ENCODE peak calls at places on chromosomes 1 and 21, in ten cellular contexts. One of them, this sample, is unnamed.

GRCh38 chr1:30759718-30760281 is 2.2 kb upstream of the LAPTM5 start:
- DNase-seq in neuronal stem cell: no peak
- DNase-seq in AG10803: no peak
- DNase-seq in GM23248: no peak
- DNase-seq in CD4-positive, CD25-positive, alpha-beta regulatory T cell: peak
- DNase-seq in fibroblast of the aortic adventitia: no peak
- DNase-seq in tibial artery: no peak
- DNase-seq in lower lobe of right lung: no peak
- DNase-seq in transverse colon: peak
- DNase-seq in mesenchymal stem cell: no peak
- DNase-seq in this sample: no peak

GRCh38 chr1:44417351-44418021 is 12.4 kb downstream of the RNF220 start:
- DNase-seq in lower lobe of right lung: peak
- DNase-seq in mesenchymal stem cell: peak
- DNase-seq in neuronal stem cell: peak
- DNase-seq in CD4-positive, CD25-positive, alpha-beta regulatory T cell: no peak
- DNase-seq in AG10803: peak
- DNase-seq in tibial artery: peak
- DNase-seq in fibroblast of the aortic adventitia: peak
- DNase-seq in transverse colon: no peak
- DNase-seq in GM23248: peak
- DNase-seq in this sample: no peak

GRCh38 chr1:187928288-187928687 is 1099.5 kb downstream of the PLA2G4A start:
- DNase-seq in mesenchymal stem cell: peak
- DNase-seq in tibial artery: no peak
- DNase-seq in CD4-positive, CD25-positive, alpha-beta regulatory T cell: no peak
- DNase-seq in transverse colon: no peak
- DNase-seq in fibroblast of the aortic adventitia: peak
- DNase-seq in GM23248: peak
- DNase-seq in neuronal stem cell: peak
- DNase-seq in lower lobe of right lung: no peak
- DNase-seq in AG10803: no peak
- DNase-seq in this sample: no peak

GRCh38 chr1:168391759-168392681 is 111.3 kb downstream of the TBX19 start:
- DNase-seq in neuronal stem cell: no peak
- DNase-seq in lower lobe of right lung: no peak
- DNase-seq in CD4-positive, CD25-positive, alpha-beta regulatory T cell: no peak
- DNase-seq in GM23248: no peak
- DNase-seq in transverse colon: peak
- DNase-seq in AG10803: no peak
- DNase-seq in mesenchymal stem cell: no peak
- DNase-seq in tibial artery: no peak
- DNase-seq in fibroblast of the aortic adventitia: no peak
- DNase-seq in this sample: no peak

GRCh38 chr21:25809013-25809412 is 74.2 kb downstream of the GABPA start:
- DNase-seq in lower lobe of right lung: no peak
- DNase-seq in transverse colon: no peak
- DNase-seq in mesenchymal stem cell: no peak
- DNase-seq in AG10803: no peak
- DNase-seq in GM23248: peak
- DNase-seq in neuronal stem cell: no peak
- DNase-seq in fibroblast of the aortic adventitia: peak
- DNase-seq in CD4-positive, CD25-positive, alpha-beta regulatory T cell: no peak
- DNase-seq in tibial artery: no peak
- DNase-seq in this sample: no peak

GRCh38 chr21:32467291-32467690 is 54.8 kb downstream of the EVA1C start:
- DNase-seq in transverse colon: no peak
- DNase-seq in AG10803: no peak
- DNase-seq in tibial artery: no peak
- DNase-seq in CD4-positive, CD25-positive, alpha-beta regulatory T cell: no peak
- DNase-seq in lower lobe of right lung: no peak
- DNase-seq in neuronal stem cell: no peak
- DNase-seq in GM23248: no peak
- DNase-seq in fibroblast of the aortic adventitia: no peak
- DNase-seq in mesenchymal stem cell: no peak
- DNase-seq in this sample: no peak

GRCh38 chr1:2179283-2180013 is 15.1 kb downstream of the FAAP20 start:
- DNase-seq in fibroblast of the aortic adventitia: no peak
- DNase-seq in mesenchymal stem cell: peak
- DNase-seq in transverse colon: no peak
- DNase-seq in CD4-positive, CD25-positive, alpha-beta regulatory T cell: no peak
- DNase-seq in GM23248: peak
- DNase-seq in neuronal stem cell: no peak
- DNase-seq in lower lobe of right lung: no peak
- DNase-seq in AG10803: no peak
- DNase-seq in tibial artery: no peak
- DNase-seq in this sample: no peak

GRCh38 chr1:227892930-227893695 is 54.6 kb downstream of the WNT9A start:
- DNase-seq in lower lobe of right lung: peak
- DNase-seq in CD4-positive, CD25-positive, alpha-beta regulatory T cell: no peak
- DNase-seq in transverse colon: no peak
- DNase-seq in tibial artery: peak
- DNase-seq in neuronal stem cell: no peak
- DNase-seq in fibroblast of the aortic adventitia: no peak
- DNase-seq in GM23248: no peak
- DNase-seq in AG10803: no peak
- DNase-seq in mesenchymal stem cell: no peak
- DNase-seq in this sample: no peak

GRCh38 chr1:156527584-156527983 is 27.0 kb upstream of the MEF2D start:
- DNase-seq in AG10803: no peak
- DNase-seq in tibial artery: no peak
- DNase-seq in transverse colon: no peak
- DNase-seq in CD4-positive, CD25-positive, alpha-beta regulatory T cell: no peak
- DNase-seq in fibroblast of the aortic adventitia: no peak
- DNase-seq in GM23248: no peak
- DNase-seq in mesenchymal stem cell: no peak
- DNase-seq in neuronal stem cell: no peak
- DNase-seq in lower lobe of right lung: no peak
- DNase-seq in this sample: no peak

GRCh38 chr21:16304189-16304588 is 574.4 kb downstream of the USP25 start:
- DNase-seq in CD4-positive, CD25-positive, alpha-beta regulatory T cell: no peak
- DNase-seq in mesenchymal stem cell: no peak
- DNase-seq in AG10803: no peak
- DNase-seq in fibroblast of the aortic adventitia: no peak
- DNase-seq in GM23248: no peak
- DNase-seq in lower lobe of right lung: no peak
- DNase-seq in tibial artery: no peak
- DNase-seq in neuronal stem cell: no peak
- DNase-seq in transverse colon: no peak
- DNase-seq in this sample: no peak

GRCh38 chr1:925532-926421 is 2.1 kb downstream of the SAMD11 start:
- DNase-seq in fibroblast of the aortic adventitia: peak
- DNase-seq in tibial artery: peak
- DNase-seq in GM23248: peak
- DNase-seq in AG10803: peak
- DNase-seq in CD4-positive, CD25-positive, alpha-beta regulatory T cell: no peak
- DNase-seq in transverse colon: no peak
- DNase-seq in mesenchymal stem cell: no peak
- DNase-seq in neuronal stem cell: no peak
- DNase-seq in lower lobe of right lung: no peak
- DNase-seq in this sample: peak

GRCh38 chr1:30670195-30671060 is 53.0 kb downstream of the MATN1 start:
- DNase-seq in transverse colon: no peak
- DNase-seq in neuronal stem cell: no peak
- DNase-seq in GM23248: peak
- DNase-seq in fibroblast of the aortic adventitia: peak
- DNase-seq in CD4-positive, CD25-positive, alpha-beta regulatory T cell: no peak
- DNase-seq in AG10803: peak
- DNase-seq in lower lobe of right lung: no peak
- DNase-seq in tibial artery: no peak
- DNase-seq in mesenchymal stem cell: no peak
- DNase-seq in this sample: no peak

GRCh38 chr1:156663178-156663577 is 14.0 kb downstream of the NES start:
- DNase-seq in GM23248: peak
- DNase-seq in transverse colon: no peak
- DNase-seq in tibial artery: peak
- DNase-seq in mesenchymal stem cell: peak
- DNase-seq in lower lobe of right lung: no peak
- DNase-seq in AG10803: no peak
- DNase-seq in neuronal stem cell: no peak
- DNase-seq in fibroblast of the aortic adventitia: peak
- DNase-seq in CD4-positive, CD25-positive, alpha-beta regulatory T cell: no peak
- DNase-seq in this sample: peak

GRCh38 chr21:44291078-44291935 is 5.6 kb downstream of the AIRE start:
- DNase-seq in GM23248: no peak
- DNase-seq in tibial artery: no peak
- DNase-seq in AG10803: no peak
- DNase-seq in mesenchymal stem cell: no peak
- DNase-seq in fibroblast of the aortic adventitia: no peak
- DNase-seq in CD4-positive, CD25-positive, alpha-beta regulatory T cell: no peak
- DNase-seq in lower lobe of right lung: no peak
- DNase-seq in neuronal stem cell: no peak
- DNase-seq in transverse colon: no peak
- DNase-seq in this sample: no peak

GRCh38 chr1:109112056-109112651 is 1.8 kb upstream of the ELAPOR1 start:
- DNase-seq in neuronal stem cell: no peak
- DNase-seq in CD4-positive, CD25-positive, alpha-beta regulatory T cell: peak
- DNase-seq in AG10803: peak
- DNase-seq in fibroblast of the aortic adventitia: peak
- DNase-seq in tibial artery: no peak
- DNase-seq in transverse colon: no peak
- DNase-seq in GM23248: peak
- DNase-seq in mesenchymal stem cell: peak
- DNase-seq in lower lobe of right lung: no peak
- DNase-seq in this sample: no peak

DNA sequence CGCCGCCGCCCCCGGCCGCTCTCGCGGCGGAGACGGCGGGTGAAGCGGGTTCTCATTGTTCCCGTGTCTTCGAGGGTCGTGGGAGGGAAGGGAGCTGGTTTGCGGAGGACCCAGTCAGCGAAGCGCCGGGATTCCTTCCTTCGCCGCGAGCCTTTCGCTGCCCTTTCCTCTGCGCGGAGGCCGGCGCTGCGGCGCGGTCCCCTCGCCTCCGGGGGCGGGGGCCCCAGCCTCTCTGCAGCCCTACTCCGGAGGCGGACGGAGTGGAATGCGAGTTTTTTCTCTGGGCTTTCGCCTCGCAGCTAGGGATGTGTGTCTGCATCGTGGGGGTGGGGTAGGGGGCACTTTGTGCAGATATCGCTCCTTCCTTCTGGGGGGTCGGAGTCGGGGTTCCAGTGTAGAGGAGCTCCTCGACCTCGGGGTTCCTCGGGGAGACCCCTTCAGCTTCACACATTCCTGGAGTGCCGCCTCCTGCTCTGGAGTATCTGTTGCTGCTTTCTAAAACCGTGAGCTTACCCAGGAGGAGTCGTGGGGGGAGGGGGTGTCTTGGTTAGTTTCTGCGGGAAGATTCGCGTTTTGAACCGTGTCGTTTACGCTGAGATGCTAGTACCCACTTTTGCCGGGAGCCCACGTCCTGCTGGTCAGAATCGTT is 559 bp downstream of the RNF2 start:
- DNase-seq in GM23248: peak
- DNase-seq in lower lobe of right lung: no peak
- DNase-seq in tibial artery: peak
- DNase-seq in transverse colon: peak
- DNase-seq in CD4-positive, CD25-positive, alpha-beta regulatory T cell: peak
- DNase-seq in mesenchymal stem cell: peak
- DNase-seq in neuronal stem cell: peak
- DNase-seq in AG10803: peak
- DNase-seq in fibroblast of the aortic adventitia: peak
- DNase-seq in this sample: peak
- H3K4me3 ChIP-seq in GM23248: peak
- H3K4me3 ChIP-seq in lower lobe of right lung: peak
- H3K4me3 ChIP-seq in tibial artery: peak
- H3K4me3 ChIP-seq in transverse colon: peak
- H3K4me3 ChIP-seq in CD4-positive, CD25-positive, alpha-beta regulatory T cell: peak
- H3K4me3 ChIP-seq in mesenchymal stem cell: peak
- H3K4me3 ChIP-seq in neuronal stem cell: peak
- H3K4me3 ChIP-seq in AG10803: peak
- H3K4me3 ChIP-seq in fibroblast of the aortic adventitia: peak
- H3K4me3 ChIP-seq in this sample: peak

GRCh38 chr1:97603776-97604175 is 317.1 kb downstream of the DPYD start:
- DNase-seq in mesenchymal stem cell: peak
- DNase-seq in CD4-positive, CD25-positive, alpha-beta regulatory T cell: no peak
- DNase-seq in fibroblast of the aortic adventitia: peak
- DNase-seq in transverse colon: no peak
- DNase-seq in AG10803: peak
- DNase-seq in lower lobe of right lung: no peak
- DNase-seq in GM23248: no peak
- DNase-seq in tibial artery: no peak
- DNase-seq in neuronal stem cell: no peak
- DNase-seq in this sample: no peak
- H3K4me3 ChIP-seq in mesenchymal stem cell: no peak
- H3K4me3 ChIP-seq in CD4-positive, CD25-positive, alpha-beta regulatory T cell: no peak
- H3K4me3 ChIP-seq in fibroblast of the aortic adventitia: no peak
- H3K4me3 ChIP-seq in transverse colon: no peak
- H3K4me3 ChIP-seq in AG10803: no peak
- H3K4me3 ChIP-seq in lower lobe of right lung: no peak
- H3K4me3 ChIP-seq in GM23248: no peak
- H3K4me3 ChIP-seq in tibial artery: no peak
- H3K4me3 ChIP-seq in neuronal stem cell: no peak
- H3K4me3 ChIP-seq in this sample: no peak

DNA sequence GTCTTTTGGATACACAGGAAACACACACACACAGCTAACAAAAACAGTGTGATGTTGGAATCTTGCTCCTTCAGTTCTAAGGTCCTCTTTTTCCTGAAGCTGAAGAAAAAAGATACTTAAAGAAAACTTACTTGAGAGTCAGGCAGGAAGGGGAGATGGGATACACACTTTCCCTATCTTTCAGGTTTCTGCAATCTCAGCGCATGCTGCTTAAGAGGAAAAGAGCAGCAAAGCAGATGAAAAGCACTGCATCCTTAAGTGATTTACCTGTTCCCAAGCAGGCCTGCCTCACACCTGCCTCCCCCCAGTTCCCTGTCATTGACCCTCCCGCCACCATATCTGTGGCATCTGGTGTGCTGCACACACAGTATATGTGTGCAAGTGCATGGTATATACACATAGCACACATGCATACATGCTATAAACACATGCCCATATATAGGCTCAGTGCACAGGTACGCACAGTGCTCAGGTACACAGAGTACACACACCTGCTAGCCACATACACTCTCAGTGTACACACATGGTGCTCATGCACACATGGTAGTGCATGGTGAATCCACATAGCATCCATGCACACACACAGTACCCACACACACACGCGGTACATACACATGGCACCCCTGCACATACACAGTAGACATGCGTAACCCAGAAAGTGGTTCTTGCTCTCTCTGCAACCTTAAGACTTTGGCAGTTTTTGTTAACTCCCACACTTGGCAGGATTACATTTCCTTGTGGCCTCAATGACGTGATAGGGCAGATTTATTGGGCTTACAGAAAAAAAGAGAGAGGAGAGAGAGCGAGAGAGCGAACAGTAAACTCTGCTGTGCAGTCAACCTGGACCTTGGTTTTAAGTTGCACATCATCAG is 166.9 kb downstream of the TOMM20 start:
- DNase-seq in neuronal stem cell: no peak
- DNase-seq in mesenchymal stem cell: peak
- DNase-seq in fibroblast of the aortic adventitia: peak
- DNase-seq in transverse colon: no peak
- DNase-seq in GM23248: peak
- DNase-seq in tibial artery: no peak
- DNase-seq in AG10803: peak
- DNase-seq in lower lobe of right lung: no peak
- DNase-seq in CD4-positive, CD25-positive, alpha-beta regulatory T cell: no peak
- DNase-seq in this sample: no peak
- H3K4me3 ChIP-seq in neuronal stem cell: no peak
- H3K4me3 ChIP-seq in mesenchymal stem cell: no peak
- H3K4me3 ChIP-seq in fibroblast of the aortic adventitia: peak
- H3K4me3 ChIP-seq in transverse colon: no peak
- H3K4me3 ChIP-seq in GM23248: peak
- H3K4me3 ChIP-seq in tibial artery: no peak
- H3K4me3 ChIP-seq in AG10803: peak
- H3K4me3 ChIP-seq in lower lobe of right lung: no peak
- H3K4me3 ChIP-seq in CD4-positive, CD25-positive, alpha-beta regulatory T cell: no peak
- H3K4me3 ChIP-seq in this sample: no peak

GRCh38 chr1:84998642-84999280 is 1.8 kb upstream of the MCOLN2 start:
- DNase-seq in AG10803: no peak
- DNase-seq in transverse colon: peak
- DNase-seq in GM23248: peak
- DNase-seq in tibial artery: no peak
- DNase-seq in lower lobe of right lung: no peak
- DNase-seq in CD4-positive, CD25-positive, alpha-beta regulatory T cell: peak
- DNase-seq in neuronal stem cell: peak
- DNase-seq in mesenchymal stem cell: peak
- DNase-seq in fibroblast of the aortic adventitia: no peak
- DNase-seq in this sample: no peak
- H3K4me3 ChIP-seq in AG10803: no peak
- H3K4me3 ChIP-seq in transverse colon: no peak
- H3K4me3 ChIP-seq in GM23248: peak
- H3K4me3 ChIP-seq in tibial artery: peak
- H3K4me3 ChIP-seq in lower lobe of right lung: peak
- H3K4me3 ChIP-seq in CD4-positive, CD25-positive, alpha-beta regulatory T cell: no peak
- H3K4me3 ChIP-seq in neuronal stem cell: no peak
- H3K4me3 ChIP-seq in mesenchymal stem cell: no peak
- H3K4me3 ChIP-seq in fibroblast of the aortic adventitia: no peak
- H3K4me3 ChIP-seq in this sample: peak